ENCODE peak calls at places on chromosomes 13 and 19, in six cellular contexts. R is brain microvascular endothelial cell, P is heart right ventricle, F is psoas muscle, Z is transverse colon, S is WERI-Rb-1. V is an unnamed sample. For H3K36me3, the result is how much of the 10 kb centered on the place peaks cover.

GRCh38 chr13:87941244-87941643 is 270.1 kb downstream of the SLITRK5 start:
- DNase-seq in R (no peak), P (no peak), F (no peak), Z (no peak), S (no peak), V (no peak)

GRCh38 chr13:76609643-76610042 is 276.6 kb downstream of the KCTD12 start:
- DNase-seq in R (peak), P (no peak), F (no peak), Z (no peak), S (no peak), V (no peak)

GRCh38 chr19:42023121-42023942 is 29.3 kb upstream of the ATP1A3 start:
- DNase-seq in R (peak), P (no peak), F (peak), Z (peak), S (peak), V (no peak)

GRCh38 chr13:23674795-23675640 is 104.8 kb downstream of the TNFRSF19 start:
- DNase-seq in R (peak), P (no peak), F (no peak), Z (no peak), S (no peak), V (no peak)

GRCh38 chr13:21005193-21005592 is 56.2 kb downstream of the LATS2 start:
- DNase-seq in R (no peak), P (no peak), F (no peak), Z (no peak), S (no peak), V (no peak)

GRCh38 chr19:38463365-38463764 is 29.9 kb downstream of the RYR1 start:
- DNase-seq in R (no peak), P (no peak), F (no peak), Z (no peak), S (no peak), V (no peak)

GRCh38 chr19:56253737-56254136 is 18.8 kb upstream of the EDDM13 start:
- DNase-seq in R (peak), P (no peak), F (no peak), Z (no peak), S (no peak), V (no peak)

GRCh38 chr13:95067303-95067702 is 233.9 kb downstream of the ABCC4 start:
- DNase-seq in R (no peak), P (no peak), F (no peak), Z (no peak), S (no peak), V (no peak)

GRCh38 chr13:102017248-102017647 is 384.6 kb downstream of the FGF14 start:
- DNase-seq in R (no peak), P (no peak), F (no peak), Z (no peak), S (no peak), V (no peak)

GRCh38 chr13:33146843-33147611 is 130.8 kb downstream of the KL start:
- DNase-seq in R (no peak), P (no peak), F (no peak), Z (no peak), S (no peak), V (no peak)

GRCh38 chr19:52941941-52942370 is 18.7 kb upstream of the ZNF888 start:
- DNase-seq in R (peak), P (peak), F (peak), Z (peak), S (peak), V (no peak)

GRCh38 chr19:1956868-1957492 is 16.0 kb downstream of the CSNK1G2 start:
- DNase-seq in R (no peak), P (no peak), F (peak), Z (peak), S (no peak), V (no peak)

GRCh38 chr13:97308735-97309429 is 86.7 kb downstream of the MBNL2 start:
- DNase-seq in R (peak), P (no peak), F (no peak), Z (no peak), S (no peak), V (no peak)

GRCh38 chr19:50723069-50723468 is at the start of gene CLEC11A:
- DNase-seq in R (peak), P (peak), F (peak), Z (peak), S (no peak), V (no peak)

DNA sequence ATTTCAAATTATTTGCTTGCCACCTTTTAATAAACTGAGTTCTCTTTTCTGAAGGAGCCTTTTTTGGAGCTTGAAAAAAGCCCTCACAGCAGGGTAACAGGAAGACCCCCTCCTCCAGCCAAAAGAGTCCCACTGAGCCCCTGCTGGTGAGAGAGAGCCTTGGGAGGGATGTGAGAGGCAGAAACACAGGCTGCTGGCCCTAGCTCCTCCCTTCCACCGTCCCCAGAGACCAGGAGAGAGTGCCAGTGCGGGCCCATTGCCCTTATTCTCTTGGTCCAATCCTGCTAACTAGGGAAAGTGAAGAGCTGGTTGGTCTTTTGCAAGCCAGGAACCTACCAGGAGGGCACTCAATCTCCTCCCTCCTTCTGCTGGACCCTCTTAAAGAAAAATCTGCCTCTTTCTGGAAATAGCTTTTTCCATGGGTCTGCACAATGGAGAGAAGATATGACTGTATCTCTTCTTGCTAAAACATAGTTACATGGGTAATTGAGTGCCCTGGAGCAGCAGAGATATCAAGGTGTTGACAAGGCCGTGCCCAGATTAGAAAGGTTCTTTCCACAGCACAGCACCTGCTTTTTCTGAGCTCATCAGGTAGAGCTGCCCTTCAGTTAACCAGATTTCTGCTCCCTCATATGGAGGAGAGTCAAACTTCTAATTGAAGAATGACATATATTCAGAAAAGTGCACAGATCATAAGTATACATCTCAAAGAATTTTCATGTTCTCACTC is 113.9 kb downstream of the LRCH1 start:
- DNase-seq in R (no peak), P (peak), F (no peak), Z (no peak), S (no peak), V (no peak)
- TF ChIP-seq CTCF in R (peak), P (no peak), F (no peak), Z (no peak), S (peak), V (no peak)

GRCh38 chr19:14383898-14384669 is 2.8 kb downstream of the ADGRE5 start:
- DNase-seq in R (peak), P (no peak), F (peak), Z (peak), S (no peak), V (no peak)

GRCh38 chr19:14383556-14383897 is 2.3 kb downstream of the ADGRE5 start:
- DNase-seq in R (no peak), P (peak), F (no peak), Z (peak), S (no peak), V (no peak)

GRCh38 chr19:14378890-14379289 is 2.4 kb upstream of the ADGRE5 start:
- DNase-seq in R (no peak), P (no peak), F (no peak), Z (no peak), S (no peak), V (no peak)

GRCh38 chr19:14385492-14385891 is 4.2 kb downstream of the ADGRE5 start:
- DNase-seq in R (no peak), P (no peak), F (no peak), Z (no peak), S (no peak), V (no peak)

DNA sequence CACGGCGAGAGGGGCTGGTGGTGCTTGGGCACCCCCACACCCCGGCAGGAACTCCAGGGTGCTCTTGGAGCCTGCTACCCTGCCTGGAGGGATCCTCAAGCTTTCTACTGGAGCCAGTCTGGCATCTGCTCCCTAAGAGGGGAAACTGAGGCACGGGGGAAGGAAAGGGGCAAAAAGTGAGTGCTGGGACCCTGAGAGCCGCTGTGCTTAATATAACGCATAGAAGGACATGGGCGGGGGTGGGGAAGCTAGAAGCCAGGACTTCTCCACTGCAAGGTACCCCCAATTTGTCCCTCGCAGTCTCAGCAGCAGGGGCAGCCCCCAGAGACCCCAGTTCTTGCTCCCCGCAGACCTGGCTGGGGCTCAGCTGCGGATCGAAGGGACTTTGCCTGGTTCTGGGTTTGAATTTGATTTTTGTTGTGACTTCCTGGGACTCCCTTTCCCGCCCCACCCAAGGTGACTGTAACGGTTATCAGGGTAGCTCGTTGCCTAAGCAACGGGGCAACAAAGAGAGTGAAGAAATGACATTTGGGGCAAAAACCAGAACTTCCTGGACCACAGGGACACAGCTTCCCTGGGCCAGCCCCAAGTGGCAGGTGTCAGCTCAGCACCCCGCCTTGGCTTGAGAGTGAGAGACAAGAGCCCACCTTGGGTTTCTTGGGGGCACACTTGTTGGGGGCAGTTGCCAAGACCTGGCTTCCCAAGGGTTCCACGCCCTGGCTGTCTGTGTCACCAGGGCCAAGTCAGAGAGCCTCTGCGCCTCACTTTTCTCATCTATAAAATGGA is 638 bp downstream of the ADGRE5 start:
- DNase-seq in R (peak), P (peak), F (peak), Z (peak), S (no peak), V (peak)
- H3K4me3 ChIP-seq in R (peak), P (peak), F (peak), Z (peak), S (no peak), V (peak)

GRCh38 chr19:17275441-17276175 is 6.1 kb upstream of the ANKLE1 start:
- DNase-seq in R (no peak), P (no peak), F (no peak), Z (no peak), S (no peak), V (no peak)
- H3K36me3 ChIP-seq in R (half or more), P (half or more), F (half or more), Z (under half), S (half or more), V (under half)

DNA sequence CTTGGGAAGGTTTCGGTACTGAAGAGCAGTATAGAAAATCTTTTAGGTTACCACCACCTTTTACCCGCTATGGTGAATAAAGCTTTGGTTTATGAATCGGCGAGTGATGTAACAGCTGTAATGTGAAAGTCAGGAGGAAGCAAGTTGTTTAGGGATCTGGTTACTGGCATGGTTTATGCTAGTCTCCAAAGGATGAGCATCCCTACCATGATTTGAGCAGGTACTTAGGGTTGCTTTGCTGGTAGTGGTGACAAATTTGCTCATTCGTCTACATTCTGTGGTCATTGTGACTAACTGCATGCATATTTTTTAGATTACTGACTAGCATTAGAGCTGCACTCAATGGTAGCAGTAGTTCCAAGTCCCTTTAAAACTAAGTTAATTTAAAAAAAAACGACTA is 104.1 kb downstream of the FRY start:
- DNase-seq in R (peak), P (no peak), F (no peak), Z (no peak), S (no peak), V (peak)
- TF ChIP-seq CTCF in R (no peak), P (no peak), F (no peak), Z (no peak), S (no peak), V (no peak)

DNA sequence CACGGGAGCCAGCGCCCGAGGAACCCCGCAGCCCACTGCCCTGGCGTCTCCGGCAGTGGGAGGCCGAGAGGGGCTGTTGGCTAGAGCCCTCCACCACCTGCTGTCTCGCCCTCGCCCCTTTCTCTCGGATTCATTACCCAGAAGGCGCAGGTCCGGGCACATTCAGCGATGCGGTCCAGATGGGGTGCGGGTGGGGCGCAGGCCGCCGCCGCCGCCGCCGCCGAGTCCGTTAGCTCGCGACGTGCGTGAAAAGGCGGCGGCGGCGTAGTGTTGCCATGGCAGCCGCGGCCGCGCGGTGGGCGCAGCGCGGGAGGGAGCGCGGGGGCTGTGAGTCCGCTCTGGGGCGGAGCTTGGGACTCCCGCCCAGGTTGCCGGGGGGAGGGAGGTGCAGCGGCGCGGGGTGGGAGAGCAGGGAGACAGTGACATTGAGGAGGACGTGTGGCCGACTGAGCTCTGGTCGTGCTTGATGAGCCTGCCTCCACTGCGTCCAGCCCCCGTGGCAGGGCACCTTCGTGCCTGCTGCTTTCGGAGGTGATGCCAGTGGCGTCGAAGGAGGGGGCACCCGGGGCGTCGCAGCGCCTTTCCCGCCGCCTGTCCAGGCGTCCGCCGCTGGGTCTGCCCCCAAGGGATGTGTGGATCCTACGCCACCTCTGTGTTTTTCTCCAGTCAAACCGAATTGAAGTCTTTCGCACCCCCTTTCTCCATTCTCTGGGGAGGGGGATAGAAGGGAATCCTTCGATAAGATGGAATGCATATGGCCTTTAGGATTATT is at the start of gene KATNAL1:
- DNase-seq in R (peak), P (peak), F (peak), Z (peak), S (peak), V (no peak)
- H3K4me3 ChIP-seq in R (peak), P (peak), F (peak), Z (peak), S (peak), V (peak)

DNA sequence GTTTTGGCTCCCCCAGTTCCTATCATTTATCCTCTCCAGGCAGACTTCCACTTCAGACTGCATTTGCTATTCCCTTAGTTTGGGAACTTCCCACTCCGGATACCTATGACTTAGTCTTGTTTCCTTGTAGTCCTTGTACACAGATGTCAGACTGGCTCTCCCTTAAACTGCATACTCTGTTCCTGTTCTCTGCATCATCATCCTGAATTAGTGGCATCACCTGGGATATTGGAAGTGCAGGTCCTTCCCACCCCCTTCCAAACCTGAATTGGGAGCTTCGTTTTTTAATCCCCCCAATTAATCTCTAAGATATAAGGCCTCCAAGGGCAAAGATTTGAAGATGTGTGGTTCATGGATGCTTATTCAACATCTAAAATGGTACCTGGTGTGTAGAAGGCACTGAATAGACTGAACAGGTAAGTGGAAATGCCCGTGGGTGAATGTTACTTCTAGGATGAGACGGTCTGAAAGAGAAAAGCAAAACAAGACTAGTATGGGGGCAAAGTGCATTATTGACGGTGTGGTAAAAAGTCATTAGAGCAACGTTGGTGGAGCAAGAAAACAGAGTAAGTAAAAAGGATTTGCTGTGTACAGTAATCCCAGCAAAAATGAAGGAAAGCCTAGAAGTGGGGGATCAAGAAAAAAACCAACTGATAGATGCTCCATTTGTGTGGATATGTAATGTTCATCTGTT is 9.6 kb downstream of the MIR17HG start:
- DNase-seq in R (no peak), P (no peak), F (no peak), Z (no peak), S (no peak), V (no peak)
- H3K36me3 ChIP-seq in R (under half), P (under half), F (half or more), Z (under half), S (half or more), V (under half)

GRCh38 chr13:106507560-106508274 is 27.7 kb downstream of the EFNB2 start:
- DNase-seq in R (peak), P (no peak), F (no peak), Z (no peak), S (no peak), V (peak)
- TF ChIP-seq CTCF in R (no peak), P (no peak), F (no peak), Z (no peak), S (no peak), V (no peak)